ENCODE peak calls at places on chromosomes 7 and 10, in four cellular contexts. V, N, S and J are unnamed samples.

GRCh38 chr10:484441-484924 is 205.0 kb downstream of the DIP2C start:
- DNase-seq in S (peak; percentile 35), N (no peak), V (no peak), J (no peak)

GRCh38 chr10:109894516-109894915 is 28.8 kb downstream of the XPNPEP1 start:
- DNase-seq in V (no peak), S (peak; percentile 32), N (peak; percentile 86), J (peak; percentile 69)

GRCh38 chr10:68897336-68897741 is 3.8 kb upstream of the DDX50 start:
- DNase-seq in N (no peak), S (peak; percentile 53), V (peak; percentile 49), J (peak; percentile 64)

GRCh38 chr7:47576031-47576908 is 5.6 kb downstream of the TNS3 start:
- DNase-seq in N (no peak), V (peak; percentile 71), S (peak; percentile 78), J (peak; percentile 81)

GRCh38 chr7:69110450-69111050 is 487.7 kb upstream of the AUTS2 start:
- DNase-seq in V (no peak), S (no peak), N (no peak), J (no peak)

GRCh38 chr10:11440250-11441150 is 170.9 kb downstream of the USP6NL start:
- DNase-seq in N (no peak), V (no peak), S (no peak), J (no peak)

GRCh38 chr7:70720191-70720873 is 411.6 kb upstream of the GALNT17 start:
- DNase-seq in S (no peak), N (no peak), V (no peak), J (no peak)

GRCh38 chr10:52665821-52666220 is 106.8 kb downstream of the MBL2 start:
- DNase-seq in V (no peak), N (no peak), S (no peak), J (no peak)

GRCh38 chr10:33066558-33067236 is 108.7 kb upstream of the ITGB1 start:
- DNase-seq in N (no peak), V (peak; percentile 29), S (no peak), J (no peak)

GRCh38 chr7:137213744-137214143 is 129.8 kb downstream of the PTN start:
- DNase-seq in V (no peak), N (no peak), S (no peak), J (no peak)

GRCh38 chr7:25009271-25009670 is 29.3 kb upstream of the OSBPL3 start:
- DNase-seq in V (no peak), S (no peak), N (no peak), J (no peak)

GRCh38 chr7:43646603-43647313 is 63.9 kb downstream of the STK17A start:
- DNase-seq in V (no peak), N (no peak), S (no peak), J (no peak)

GRCh38 chr10:50402466-50402865 is 151.2 kb upstream of the ASAH2 start:
- DNase-seq in V (no peak), N (no peak), S (no peak), J (no peak)

GRCh38 chr7:371119-371778 is 81.3 kb downstream of the FOXL3 start:
- DNase-seq in V (peak; percentile 48), S (peak; percentile 57), N (peak; percentile 53), J (no peak)

GRCh38 chr10:48608926-48609325 is 4.1 kb upstream of the ARHGAP22 start:
- DNase-seq in S (no peak), V (no peak), N (no peak), J (no peak)

GRCh38 chr7:73701357-73701995 is 18.0 kb downstream of the STX1A start:
- DNase-seq in S (peak; percentile 62), N (no peak), V (peak; percentile 74), J (no peak)

GRCh38 chr10:33681580-33681979 is 347.1 kb upstream of the NRP1 start:
- DNase-seq in S (no peak), N (no peak), V (no peak), J (no peak)

GRCh38 chr7:96479015-96479645 is 157.2 kb upstream of the SLC25A13 start:
- DNase-seq in S (no peak), V (no peak), N (no peak), J (no peak)

GRCh38 chr10:118343549-118343948 is 1.4 kb upstream of the FAM204A start:
- DNase-seq in N (no peak), V (no peak), S (no peak), J (no peak)

GRCh38 chr10:3893904-3894563 is 109.0 kb upstream of the KLF6 start:
- DNase-seq in N (no peak), V (no peak), S (no peak), J (no peak)

GRCh38 chr7:159075563-159076238 is 69.0 kb downstream of the VIPR2 start:
- DNase-seq in N (no peak), S (no peak), V (no peak), J (no peak)

GRCh38 chr7:16123117-16123770 is 298.1 kb downstream of the CRPPA start:
- DNase-seq in S (no peak), V (no peak), N (no peak), J (no peak)

GRCh38 chr10:102461187-102462054 is 10.1 kb upstream of the C10orf95 start:
- DNase-seq in V (peak; percentile 98), N (peak; percentile 89), S (peak; percentile 97), J (peak; percentile 70)

GRCh38 chr10:70192325-70192966 is 22.1 kb upstream of the SAR1A start:
- DNase-seq in S (no peak), V (no peak), N (no peak), J (no peak)

GRCh38 chr7:64625114-64626082 is 40.5 kb upstream of the ZNF107 start:
- DNase-seq in N (no peak), S (no peak), V (no peak), J (no peak)

GRCh38 chr10:78310481-78311080 is 276.9 kb downstream of the RPS24 start:
- DNase-seq in V (no peak), S (no peak), N (no peak), J (no peak)

GRCh38 chr10:131155903-131156285 is 155.6 kb downstream of the TCERG1L start:
- DNase-seq in S (no peak), N (no peak), V (no peak), J (no peak)

GRCh38 chr10:82319558-82319957 is 444.6 kb downstream of the NRG3 start:
- DNase-seq in S (no peak), V (no peak), N (no peak), J (no peak)
- TF ChIP-seq EP300 in S (no peak), V (no peak), N (no peak), J (no peak)

DNA sequence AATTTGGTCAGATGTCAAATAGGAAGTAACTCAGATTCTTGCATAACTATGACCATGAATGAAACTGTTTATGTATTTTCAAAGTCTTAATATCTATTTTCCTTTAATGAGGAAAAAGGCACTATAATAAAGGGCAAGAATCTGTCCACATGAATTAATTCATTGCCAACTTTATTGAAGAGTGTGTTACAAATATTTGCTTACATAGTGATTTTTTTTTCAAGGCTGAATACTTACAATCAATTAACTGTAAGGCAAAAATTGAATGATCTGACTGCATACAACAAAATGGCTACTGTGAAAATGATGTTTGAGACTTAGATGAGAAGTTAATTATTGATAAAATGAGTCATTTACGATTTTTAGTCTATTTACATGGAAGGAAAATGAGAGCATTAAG is 475.0 kb downstream of the DNAJB9 start:
- DNase-seq in V (no peak), N (no peak), S (no peak), J (no peak)
- TF ChIP-seq POLR2A in V (no peak), N (no peak), S (no peak), J (no peak)

GRCh38 chr10:58438340-58438739 is 53.1 kb downstream of the TFAM start:
- DNase-seq in S (no peak), V (no peak), N (no peak), J (no peak)
- H3K27ac ChIP-seq in S (no peak overlapping the region), V (no peak overlapping the region), N (no peak overlapping the region), J (no peak overlapping the region)

GRCh38 chr7:131110294-131111080 is 217.2 kb upstream of the MKLN1 start:
- DNase-seq in S (peak; percentile 21), N (no peak), V (no peak), J (peak; percentile 39)

GRCh38 chr7:131111792-131112191 is 215.9 kb upstream of the MKLN1 start:
- DNase-seq in V (no peak), N (no peak), S (no peak), J (no peak)

GRCh38 chr7:131112431-131112830 is 215.2 kb upstream of the MKLN1 start:
- DNase-seq in S (no peak), N (no peak), V (no peak), J (no peak)

GRCh38 chr7:131109757-131110293 is 217.9 kb upstream of the MKLN1 start:
- DNase-seq in N (peak; percentile 94), V (peak; percentile 74), S (peak; percentile 87), J (peak; percentile 56)

DNA sequence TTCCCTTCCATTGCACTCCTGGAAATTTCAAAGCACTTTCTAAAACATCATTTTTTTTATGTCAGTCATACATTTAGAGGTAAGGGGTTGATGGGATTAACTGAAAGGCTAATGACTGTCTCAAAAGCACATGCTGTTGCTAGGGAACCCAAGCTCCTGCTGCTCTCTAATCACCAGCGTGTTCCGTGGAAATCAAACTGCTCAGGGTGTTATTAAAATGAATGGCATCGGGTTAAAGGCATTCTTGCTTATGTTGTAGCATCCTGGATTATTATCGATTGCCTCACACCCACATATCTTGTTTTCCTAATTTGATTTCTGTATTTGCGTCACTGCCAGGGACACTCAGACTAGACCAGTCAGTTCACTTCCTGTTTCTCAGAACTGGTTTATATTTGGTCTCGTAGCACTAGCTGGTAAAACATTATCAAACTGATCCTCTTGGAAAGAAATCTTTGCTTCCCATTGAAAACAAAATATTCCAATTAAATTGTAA is 216.5 kb upstream of the MKLN1 start:
- DNase-seq in V (peak; percentile 55), N (no peak), S (peak; percentile 15), J (no peak)
- TF ChIP-seq EP300 in V (peak; percentile 40), N (no peak), S (no peak), J (peak; percentile 83)

GRCh38 chr7:101884671-101885596 is 67.5 kb downstream of the CUX1 start:
- DNase-seq in V (no peak), N (no peak), S (no peak), J (no peak)

GRCh38 chr7:101885597-101885955 is 68.2 kb downstream of the CUX1 start:
- DNase-seq in V (no peak), S (no peak), N (no peak), J (no peak)

GRCh38 chr7:101879565-101879964 is 62.1 kb downstream of the CUX1 start:
- DNase-seq in V (no peak), S (no peak), N (no peak), J (no peak)

GRCh38 chr7:101880536-101881443 is 63.4 kb downstream of the CUX1 start:
- DNase-seq in N (no peak), V (no peak), S (no peak), J (no peak)

DNA sequence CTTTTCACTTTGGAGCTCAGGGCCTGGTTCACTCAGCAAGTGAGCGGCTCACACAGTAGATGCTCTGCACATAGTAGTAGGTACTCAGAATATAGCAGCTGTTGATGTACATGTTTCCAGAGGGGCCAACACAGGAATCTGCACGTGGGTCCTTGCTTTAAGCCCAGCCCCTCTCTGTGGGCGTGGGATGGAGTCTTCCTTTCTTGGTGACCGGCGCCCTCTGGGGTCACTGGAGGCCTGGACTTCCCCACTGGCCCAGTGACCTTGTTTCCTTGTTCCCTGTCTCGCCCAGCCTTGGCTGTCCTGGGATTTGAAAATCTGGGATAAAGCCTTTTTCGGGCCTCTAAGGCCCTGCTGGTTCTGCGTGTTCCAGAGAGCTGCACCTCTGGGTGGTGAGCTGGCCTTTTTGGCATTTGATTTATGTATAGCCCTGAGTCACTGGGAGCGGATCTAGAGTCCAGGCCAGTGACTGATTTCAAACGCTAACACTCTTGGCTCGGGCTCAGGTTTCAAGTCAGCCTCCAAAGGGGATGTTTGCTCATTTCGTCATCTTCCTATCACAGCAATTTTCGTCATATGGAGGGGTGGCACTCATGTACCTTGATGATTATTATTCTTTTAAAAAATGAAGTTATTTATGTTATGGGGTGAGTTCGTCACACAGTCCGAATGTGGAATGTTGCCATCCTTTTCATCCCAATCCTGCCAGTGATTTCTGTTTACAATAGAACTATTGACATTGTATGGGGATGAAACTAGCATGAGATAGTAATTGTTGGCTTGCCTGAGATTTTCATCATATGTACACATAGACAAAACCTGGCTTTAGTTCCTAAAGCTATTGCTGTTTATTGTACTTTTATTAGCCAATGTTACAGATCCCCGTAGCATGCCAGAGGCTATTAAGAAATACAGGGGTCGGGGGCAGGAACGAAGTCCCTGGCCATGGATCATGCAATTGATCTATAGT is 65.5 kb downstream of the CUX1 start:
- DNase-seq in V (peak; percentile 96), S (peak; percentile 85), N (peak; percentile 87), J (peak; percentile 84)
- TF ChIP-seq POLR2A in V (no peak), S (no peak), N (no peak), J (no peak)